ENCODE peak calls at places on chromosomes 3 and 15, in five cellular contexts. F is endothelial cell of umbilical vein; K is T-helper 9 cell; U is PC-3; X is CD4-positive, CD25-positive, alpha-beta regulatory T cell. C is an unnamed sample.

GRCh38 chr15:97576916-97577645 is 383.4 kb upstream of the ARRDC4 start:
- DNase-seq in F (no peak), K (no peak), U (no peak), X (no peak), C (no peak)

GRCh38 chr3:152968388-152969024 is 133.6 kb downstream of the P2RY1 start:
- DNase-seq in F (peak), K (no peak), U (peak), X (no peak), C (no peak)

GRCh38 chr3:151912041-151912440 is 38.6 kb downstream of the SUCNR1 start:
- DNase-seq in F (peak), K (no peak), U (peak), X (no peak), C (no peak)

GRCh38 chr15:71708052-71708432 is 102.3 kb upstream of the NR2E3 start:
- DNase-seq in F (no peak), K (no peak), U (no peak), X (no peak), C (no peak)

GRCh38 chr3:42804831-42805821 is 836 bp upstream of the HIGD1A start:
- DNase-seq in F (no peak), K (no peak), U (no peak), X (no peak), C (no peak)

GRCh38 chr15:45634442-45635190 is at the start of gene SQOR:
- DNase-seq in F (peak), K (peak), U (peak), X (peak), C (peak)

GRCh38 chr3:179046497-179047353 is 24.9 kb downstream of the ZMAT3 start:
- DNase-seq in F (no peak), K (no peak), U (no peak), X (no peak), C (no peak)

GRCh38 chr15:22939051-22939450 is 41.1 kb downstream of the CYFIP1 start:
- DNase-seq in F (no peak), K (no peak), U (no peak), X (no peak), C (no peak)

GRCh38 chr15:47959617-47960398 is 161.0 kb upstream of the SLC24A5 start:
- DNase-seq in F (no peak), K (no peak), U (peak), X (no peak), C (peak)

GRCh38 chr3:64167868-64168267 is 57.4 kb downstream of the PRICKLE2 start:
- DNase-seq in F (no peak), K (no peak), U (no peak), X (no peak), C (no peak)

GRCh38 chr3:54888162-54888561 is 39.7 kb downstream of the LRTM1 start:
- DNase-seq in F (no peak), K (no peak), U (no peak), X (no peak), C (no peak)

C was measured in T-helper 1 cell.